ENCODE peak calls at places on chromosomes 13 and 19, in four cellular contexts. One of them, this sample, is unnamed.

GRCh38 chr19:18523841-18524240 is 2.0 kb upstream of the ELL start:
- DNase-seq in H1: no peak
- DNase-seq in HepG2: peak
- DNase-seq in K562: no peak
- DNase-seq in this sample: no peak

GRCh38 chr19:19146865-19147264 is 8.6 kb upstream of the TMEM161A start:
- DNase-seq in H1: no peak
- DNase-seq in HepG2: no peak
- DNase-seq in K562: no peak
- DNase-seq in this sample: no peak

GRCh38 chr19:40717880-40718773 is 1.2 kb downstream of the ITPKC start:
- DNase-seq in H1: no peak
- DNase-seq in HepG2: peak
- DNase-seq in K562: peak
- DNase-seq in this sample: no peak

GRCh38 chr13:27151798-27152599 is 19.6 kb downstream of the USP12 start:
- DNase-seq in H1: no peak
- DNase-seq in HepG2: peak
- DNase-seq in K562: no peak
- DNase-seq in this sample: no peak

GRCh38 chr19:406121-406711 is 2.7 kb downstream of the C2CD4C start:
- DNase-seq in H1: peak
- DNase-seq in HepG2: no peak
- DNase-seq in K562: no peak
- DNase-seq in this sample: no peak

GRCh38 chr13:40777166-40777956 is 6.4 kb upstream of the MRPS31 start:
- DNase-seq in H1: no peak
- DNase-seq in HepG2: peak
- DNase-seq in K562: peak
- DNase-seq in this sample: peak

GRCh38 chr19:932647-933552 is 7.1 kb downstream of the ARID3A start:
- DNase-seq in H1: peak
- DNase-seq in HepG2: no peak
- DNase-seq in K562: no peak
- DNase-seq in this sample: no peak

GRCh38 chr19:10766681-10767201 is 48.9 kb downstream of the DNM2 start:
- DNase-seq in H1: no peak
- DNase-seq in HepG2: no peak
- DNase-seq in K562: no peak
- DNase-seq in this sample: no peak

GRCh38 chr13:40464349-40464748 is 202.1 kb downstream of the FOXO1 start:
- DNase-seq in H1: no peak
- DNase-seq in HepG2: no peak
- DNase-seq in K562: no peak
- DNase-seq in this sample: no peak

GRCh38 chr19:57240311-57241090 is at the start of gene ZNF805:
- DNase-seq in H1: peak
- DNase-seq in HepG2: peak
- DNase-seq in K562: peak
- DNase-seq in this sample: peak

GRCh38 chr13:26058704-26059103 is 6.9 kb upstream of the SHISA2 start:
- DNase-seq in H1: no peak
- DNase-seq in HepG2: no peak
- DNase-seq in K562: no peak
- DNase-seq in this sample: no peak

GRCh38 chr19:8611890-8612806 is 1.6 kb upstream of the ADAMTS10 start:
- DNase-seq in H1: no peak
- DNase-seq in HepG2: no peak
- DNase-seq in K562: no peak
- DNase-seq in this sample: no peak

GRCh38 chr13:30088312-30088855 is 219.0 kb downstream of the KATNAL1 start:
- DNase-seq in H1: no peak
- DNase-seq in HepG2: no peak
- DNase-seq in K562: no peak
- DNase-seq in this sample: no peak

GRCh38 chr19:1501200-1501595 is 10.2 kb downstream of the REEP6 start:
- DNase-seq in H1: no peak
- DNase-seq in HepG2: no peak
- DNase-seq in K562: no peak
- DNase-seq in this sample: no peak

GRCh38 chr13:24680258-24680920 is at the start of gene ATP12A:
- DNase-seq in H1: peak
- DNase-seq in HepG2: no peak
- DNase-seq in K562: no peak
- DNase-seq in this sample: no peak

GRCh38 chr13:19952850-19953249 is 5.7 kb upstream of the ZMYM2 start:
- DNase-seq in H1: no peak
- DNase-seq in HepG2: no peak
- DNase-seq in K562: no peak
- DNase-seq in this sample: no peak

GRCh38 chr19:35545855-35546381 is 492 bp downstream of the TMEM147 start:
- DNase-seq in H1: no peak
- DNase-seq in HepG2: no peak
- DNase-seq in K562: peak
- DNase-seq in this sample: no peak

GRCh38 chr13:35954207-35954560 is 177.0 kb downstream of the DCLK1 start:
- DNase-seq in H1: no peak
- DNase-seq in HepG2: no peak
- DNase-seq in K562: no peak
- DNase-seq in this sample: no peak

GRCh38 chr13:59318320-59318930 is 845.3 kb downstream of the DIAPH3 start:
- DNase-seq in H1: peak
- DNase-seq in HepG2: peak
- DNase-seq in K562: peak
- DNase-seq in this sample: peak

GRCh38 chr19:29497241-29497640 is 28.6 kb upstream of the VSTM2B start:
- DNase-seq in H1: no peak
- DNase-seq in HepG2: no peak
- DNase-seq in K562: no peak
- DNase-seq in this sample: no peak

GRCh38 chr13:32650705-32651311 is 64.6 kb downstream of the PDS5B start:
- DNase-seq in H1: no peak
- DNase-seq in HepG2: peak
- DNase-seq in K562: peak
- DNase-seq in this sample: peak

GRCh38 chr19:48818234-48818823 is 7.5 kb upstream of the BCAT2 start:
- DNase-seq in H1: no peak
- DNase-seq in HepG2: no peak
- DNase-seq in K562: no peak
- DNase-seq in this sample: no peak

GRCh38 chr13:83178008-83178407 is 704.3 kb downstream of the SLITRK1 start:
- DNase-seq in H1: no peak
- DNase-seq in HepG2: no peak
- DNase-seq in K562: no peak
- DNase-seq in this sample: no peak

GRCh38 chr13:95676100-95676774 is 702 bp upstream of the DNAJC3 start:
- DNase-seq in H1: no peak
- DNase-seq in HepG2: peak
- DNase-seq in K562: peak
- DNase-seq in this sample: peak

GRCh38 chr19:11539495-11540365 is 1.1 kb downstream of the CNN1 start:
- DNase-seq in H1: peak
- DNase-seq in HepG2: no peak
- DNase-seq in K562: peak
- DNase-seq in this sample: no peak

GRCh38 chr19:34431681-34432402 is 3.7 kb downstream of the UBA2 start:
- DNase-seq in H1: no peak
- DNase-seq in HepG2: no peak
- DNase-seq in K562: no peak
- DNase-seq in this sample: no peak

GRCh38 chr19:34426096-34426661 is 2.0 kb upstream of the UBA2 start:
- DNase-seq in H1: no peak
- DNase-seq in HepG2: no peak
- DNase-seq in K562: no peak
- DNase-seq in this sample: no peak

GRCh38 chr19:34429553-34429952 is 1.4 kb downstream of the UBA2 start:
- DNase-seq in H1: no peak
- DNase-seq in HepG2: no peak
- DNase-seq in K562: peak
- DNase-seq in this sample: no peak

GRCh38 chr19:34430738-34431625 is 2.8 kb downstream of the UBA2 start:
- DNase-seq in H1: no peak
- DNase-seq in HepG2: peak
- DNase-seq in K562: peak
- DNase-seq in this sample: peak

GRCh38 chr19:34428549-34429285 is 536 bp downstream of the UBA2 start:
- DNase-seq in H1: peak
- DNase-seq in HepG2: peak
- DNase-seq in K562: peak
- DNase-seq in this sample: no peak
- TF ChIP-seq FOSL1 in H1: no peak
- TF ChIP-seq FOSL1 in HepG2: no peak
- TF ChIP-seq FOSL1 in K562: no peak
- TF ChIP-seq FOSL1 in this sample: no peak

GRCh38 chr13:110360598-110360997 is 53.5 kb downstream of the COL4A2 start:
- DNase-seq in H1: no peak
- DNase-seq in HepG2: no peak
- DNase-seq in K562: no peak
- DNase-seq in this sample: no peak

GRCh38 chr13:110358381-110358780 is 51.3 kb downstream of the COL4A2 start:
- DNase-seq in H1: no peak
- DNase-seq in HepG2: no peak
- DNase-seq in K562: no peak
- DNase-seq in this sample: no peak

GRCh38 chr13:110361365-110361911 is 54.4 kb downstream of the COL4A2 start:
- DNase-seq in H1: no peak
- DNase-seq in HepG2: no peak
- DNase-seq in K562: no peak
- DNase-seq in this sample: no peak

GRCh38 chr13:110363009-110363408 is 55.9 kb downstream of the COL4A2 start:
- DNase-seq in H1: peak
- DNase-seq in HepG2: no peak
- DNase-seq in K562: no peak
- DNase-seq in this sample: peak

DNA sequence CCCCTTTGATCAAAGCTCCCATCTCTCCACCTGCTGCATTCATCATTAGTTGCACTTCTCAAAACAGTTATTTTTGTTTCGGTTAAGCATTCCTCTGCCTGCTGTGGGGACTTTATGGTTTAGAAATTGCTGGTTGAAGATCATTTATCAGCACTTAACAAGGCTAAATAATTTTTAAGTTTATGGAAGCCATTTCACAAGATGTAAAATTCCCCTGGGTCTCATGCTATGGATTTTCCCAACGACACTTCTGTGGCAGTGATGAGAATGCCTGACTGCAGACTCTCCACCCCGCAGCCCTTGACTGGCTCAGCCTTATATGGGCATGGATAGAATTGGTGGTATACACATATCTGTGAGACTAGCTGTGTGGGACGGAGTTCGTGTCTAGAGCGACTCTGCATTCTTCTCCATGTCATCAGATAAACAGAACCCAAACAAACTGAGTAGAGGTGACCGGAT is 52.8 kb downstream of the COL4A2 start:
- DNase-seq in H1: no peak
- DNase-seq in HepG2: no peak
- DNase-seq in K562: no peak
- DNase-seq in this sample: no peak
- TF ChIP-seq SP1 in H1: no peak
- TF ChIP-seq SP1 in HepG2: no peak
- TF ChIP-seq SP1 in K562: no peak
- TF ChIP-seq SP1 in this sample: no peak

GRCh38 chr19:33022472-33023116 is 42.1 kb downstream of the RHPN2 start:
- DNase-seq in H1: peak
- DNase-seq in HepG2: no peak
- DNase-seq in K562: no peak
- DNase-seq in this sample: no peak
- TF ChIP-seq FOSL1 in H1: no peak
- TF ChIP-seq FOSL1 in HepG2: no peak
- TF ChIP-seq FOSL1 in K562: no peak
- TF ChIP-seq FOSL1 in this sample: no peak

DNA sequence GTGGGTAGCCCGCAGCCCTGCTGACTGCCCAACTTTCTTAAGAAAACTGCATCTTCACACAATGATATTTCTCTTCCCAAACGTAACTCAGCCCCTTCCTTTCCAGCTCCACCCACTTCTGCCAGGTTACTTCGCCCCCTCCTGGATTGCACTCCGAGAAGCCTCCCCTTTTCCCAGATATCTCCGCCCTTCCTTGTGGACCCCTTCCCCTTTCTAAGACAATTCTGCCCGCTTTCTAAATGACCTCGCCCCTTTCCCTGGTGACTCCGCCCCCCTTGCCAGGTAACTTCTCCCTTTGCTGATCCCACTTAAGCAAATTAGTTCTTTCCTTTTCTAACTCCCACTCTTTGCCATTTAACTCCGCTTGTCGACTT is 2.6 kb downstream of the VSIG10L start:
- DNase-seq in H1: no peak
- DNase-seq in HepG2: no peak
- DNase-seq in K562: no peak
- DNase-seq in this sample: no peak
- TF ChIP-seq SP1 in H1: peak
- TF ChIP-seq SP1 in HepG2: no peak
- TF ChIP-seq SP1 in K562: no peak
- TF ChIP-seq SP1 in this sample: no peak

This sample was measured in HCT116.